ENCODE peak calls at places on chromosomes 4 and X, in seven cellular contexts. One of them, this sample, is unnamed.

GRCh38 chr4:22848332-22848731 is 155.6 kb downstream of the GBA3 start:
- DNase-seq in HFF-Myc: no peak
- DNase-seq in nephron progenitor cell: no peak
- DNase-seq in AG04450: no peak
- DNase-seq in endothelial cell: no peak
- DNase-seq in GM10248: no peak
- DNase-seq in Caco-2: no peak
- DNase-seq in this sample: no peak

GRCh38 chr4:61385302-61385701 is 185.2 kb downstream of the ADGRL3 start:
- DNase-seq in HFF-Myc: no peak
- DNase-seq in nephron progenitor cell: no peak
- DNase-seq in AG04450: no peak
- DNase-seq in endothelial cell: no peak
- DNase-seq in GM10248: no peak
- DNase-seq in Caco-2: no peak
- DNase-seq in this sample: no peak

GRCh38 chr4:3765271-3766206 is 646 bp upstream of the ADRA2C start:
- DNase-seq in HFF-Myc: no peak
- DNase-seq in nephron progenitor cell: peak
- DNase-seq in AG04450: no peak
- DNase-seq in endothelial cell: peak
- DNase-seq in GM10248: no peak
- DNase-seq in Caco-2: peak
- DNase-seq in this sample: peak

GRCh38 chrX:43679058-43679457 is 23.0 kb downstream of the MAOA start:
- DNase-seq in HFF-Myc: no peak
- DNase-seq in nephron progenitor cell: no peak
- DNase-seq in AG04450: no peak
- DNase-seq in endothelial cell: no peak
- DNase-seq in GM10248: no peak
- DNase-seq in Caco-2: no peak
- DNase-seq in this sample: no peak

GRCh38 chrX:8139713-8140112 is 31.4 kb downstream of the VCX2 start:
- DNase-seq in HFF-Myc: no peak
- DNase-seq in nephron progenitor cell: no peak
- DNase-seq in AG04450: no peak
- DNase-seq in endothelial cell: no peak
- DNase-seq in GM10248: no peak
- DNase-seq in Caco-2: no peak
- DNase-seq in this sample: no peak

GRCh38 chr4:53813991-53814390 is 222.7 kb upstream of the LNX1 start:
- DNase-seq in HFF-Myc: no peak
- DNase-seq in nephron progenitor cell: no peak
- DNase-seq in AG04450: no peak
- DNase-seq in endothelial cell: no peak
- DNase-seq in GM10248: no peak
- DNase-seq in Caco-2: no peak
- DNase-seq in this sample: no peak

GRCh38 chrX:135213200-135213844 is 38.5 kb upstream of the ETDA start:
- DNase-seq in HFF-Myc: no peak
- DNase-seq in nephron progenitor cell: no peak
- DNase-seq in AG04450: no peak
- DNase-seq in endothelial cell: no peak
- DNase-seq in GM10248: no peak
- DNase-seq in Caco-2: no peak
- DNase-seq in this sample: no peak

GRCh38 chrX:106726485-106727437 is at the start of gene RNF128:
- DNase-seq in HFF-Myc: no peak
- DNase-seq in nephron progenitor cell: peak
- DNase-seq in AG04450: no peak
- DNase-seq in endothelial cell: peak
- DNase-seq in GM10248: no peak
- DNase-seq in Caco-2: peak
- DNase-seq in this sample: no peak

GRCh38 chrX:3136161-3136961 is 95.1 kb downstream of the ARSF start:
- DNase-seq in HFF-Myc: no peak
- DNase-seq in nephron progenitor cell: no peak
- DNase-seq in AG04450: no peak
- DNase-seq in endothelial cell: no peak
- DNase-seq in GM10248: no peak
- DNase-seq in Caco-2: no peak
- DNase-seq in this sample: no peak

GRCh38 chr4:165502919-165503907 is 124.4 kb downstream of the CPE start:
- DNase-seq in HFF-Myc: no peak
- DNase-seq in nephron progenitor cell: no peak
- DNase-seq in AG04450: no peak
- DNase-seq in endothelial cell: no peak
- DNase-seq in GM10248: peak
- DNase-seq in Caco-2: peak
- DNase-seq in this sample: no peak

GRCh38 chr4:1239141-1239948 is 9.6 kb downstream of the CTBP1 start:
- DNase-seq in HFF-Myc: no peak
- DNase-seq in nephron progenitor cell: no peak
- DNase-seq in AG04450: no peak
- DNase-seq in endothelial cell: no peak
- DNase-seq in GM10248: no peak
- DNase-seq in Caco-2: no peak
- DNase-seq in this sample: no peak

GRCh38 chr4:115343171-115343570 is 229.8 kb upstream of the NDST4 start:
- DNase-seq in HFF-Myc: no peak
- DNase-seq in nephron progenitor cell: no peak
- DNase-seq in AG04450: no peak
- DNase-seq in endothelial cell: no peak
- DNase-seq in GM10248: no peak
- DNase-seq in Caco-2: no peak
- DNase-seq in this sample: no peak
- TF ChIP-seq CTCF in HFF-Myc: no peak
- TF ChIP-seq CTCF in nephron progenitor cell: no peak
- TF ChIP-seq CTCF in AG04450: no peak
- TF ChIP-seq CTCF in endothelial cell: no peak
- TF ChIP-seq CTCF in GM10248: no peak
- TF ChIP-seq CTCF in Caco-2: no peak
- TF ChIP-seq CTCF in this sample: no peak

GRCh38 chr4:76772498-76773106 is 125.3 kb downstream of the SOWAHB start:
- DNase-seq in HFF-Myc: no peak
- DNase-seq in nephron progenitor cell: no peak
- DNase-seq in AG04450: no peak
- DNase-seq in endothelial cell: no peak
- DNase-seq in GM10248: no peak
- DNase-seq in Caco-2: no peak
- DNase-seq in this sample: no peak
- TF ChIP-seq CTCF in HFF-Myc: no peak
- TF ChIP-seq CTCF in nephron progenitor cell: no peak
- TF ChIP-seq CTCF in AG04450: no peak
- TF ChIP-seq CTCF in endothelial cell: no peak
- TF ChIP-seq CTCF in GM10248: no peak
- TF ChIP-seq CTCF in Caco-2: no peak
- TF ChIP-seq CTCF in this sample: no peak

GRCh38 chr4:183362916-183363542 is 40.8 kb upstream of the CLDN24 start:
- DNase-seq in HFF-Myc: no peak
- DNase-seq in nephron progenitor cell: no peak
- DNase-seq in AG04450: no peak
- DNase-seq in endothelial cell: peak
- DNase-seq in GM10248: no peak
- DNase-seq in Caco-2: peak
- DNase-seq in this sample: no peak
- TF ChIP-seq CTCF in HFF-Myc: peak
- TF ChIP-seq CTCF in nephron progenitor cell: no peak
- TF ChIP-seq CTCF in AG04450: peak
- TF ChIP-seq CTCF in endothelial cell: no peak
- TF ChIP-seq CTCF in GM10248: no peak
- TF ChIP-seq CTCF in Caco-2: peak
- TF ChIP-seq CTCF in this sample: no peak

DNA sequence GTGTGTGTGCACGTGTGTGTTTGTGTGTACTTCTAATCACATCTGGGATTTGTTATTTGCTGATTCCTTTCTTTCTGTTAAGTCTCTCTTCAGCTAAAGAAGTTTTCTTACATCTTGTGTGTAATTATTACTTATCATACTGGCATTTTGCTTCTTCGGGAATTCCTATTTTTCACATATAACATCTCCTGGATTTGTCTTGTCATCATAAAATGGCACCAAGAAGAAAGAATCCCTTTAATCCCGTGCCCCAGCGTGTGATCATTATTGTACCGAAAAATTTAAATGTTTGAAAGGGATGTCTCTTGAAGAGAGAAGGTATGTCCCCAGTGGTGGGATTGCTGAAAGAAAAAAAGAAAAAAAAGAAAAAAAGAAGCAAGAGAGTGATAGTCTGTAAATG is 72.3 kb downstream of the ZFX start:
- DNase-seq in HFF-Myc: no peak
- DNase-seq in nephron progenitor cell: no peak
- DNase-seq in AG04450: no peak
- DNase-seq in endothelial cell: no peak
- DNase-seq in GM10248: no peak
- DNase-seq in Caco-2: no peak
- DNase-seq in this sample: no peak
- TF ChIP-seq CTCF in HFF-Myc: no peak
- TF ChIP-seq CTCF in nephron progenitor cell: no peak
- TF ChIP-seq CTCF in AG04450: no peak
- TF ChIP-seq CTCF in endothelial cell: no peak
- TF ChIP-seq CTCF in GM10248: no peak
- TF ChIP-seq CTCF in Caco-2: no peak
- TF ChIP-seq CTCF in this sample: no peak

DNA sequence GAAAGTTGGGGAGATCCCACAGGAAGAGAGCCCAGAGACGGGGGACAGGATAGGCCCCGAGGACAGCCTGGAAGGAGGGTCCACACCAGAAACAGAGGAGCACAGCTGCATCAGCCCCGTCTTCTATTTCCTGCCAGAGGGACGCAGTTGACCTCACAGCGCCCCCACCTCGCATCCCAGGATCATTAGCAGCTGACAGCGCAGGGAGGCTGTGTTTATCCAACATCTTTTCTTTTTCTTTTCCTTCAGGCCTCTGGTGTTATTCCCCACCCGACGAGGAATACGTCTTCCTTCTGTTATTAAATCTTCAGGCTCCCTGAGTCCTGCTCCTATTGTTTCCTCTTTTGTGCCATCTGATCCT is 75.4 kb downstream of the DCHS2 start:
- DNase-seq in HFF-Myc: no peak
- DNase-seq in nephron progenitor cell: peak
- DNase-seq in AG04450: no peak
- DNase-seq in endothelial cell: peak
- DNase-seq in GM10248: peak
- DNase-seq in Caco-2: no peak
- DNase-seq in this sample: peak
- TF ChIP-seq CTCF in HFF-Myc: peak
- TF ChIP-seq CTCF in nephron progenitor cell: peak
- TF ChIP-seq CTCF in AG04450: no peak
- TF ChIP-seq CTCF in endothelial cell: no peak
- TF ChIP-seq CTCF in GM10248: peak
- TF ChIP-seq CTCF in Caco-2: peak
- TF ChIP-seq CTCF in this sample: no peak

GRCh38 chr4:136680761-136681160 is 851.5 kb downstream of the PCDH18 start:
- DNase-seq in HFF-Myc: no peak
- DNase-seq in nephron progenitor cell: no peak
- DNase-seq in AG04450: no peak
- DNase-seq in endothelial cell: no peak
- DNase-seq in GM10248: no peak
- DNase-seq in Caco-2: no peak
- DNase-seq in this sample: no peak
- TF ChIP-seq CTCF in HFF-Myc: no peak
- TF ChIP-seq CTCF in nephron progenitor cell: no peak
- TF ChIP-seq CTCF in AG04450: no peak
- TF ChIP-seq CTCF in endothelial cell: no peak
- TF ChIP-seq CTCF in GM10248: no peak
- TF ChIP-seq CTCF in Caco-2: no peak
- TF ChIP-seq CTCF in this sample: no peak

GRCh38 chr4:184280591-184281071 is 63.0 kb upstream of the ENPP6 start:
- DNase-seq in HFF-Myc: no peak
- DNase-seq in nephron progenitor cell: no peak
- DNase-seq in AG04450: no peak
- DNase-seq in endothelial cell: no peak
- DNase-seq in GM10248: peak
- DNase-seq in Caco-2: no peak
- DNase-seq in this sample: no peak

GRCh38 chr4:184283659-184284335 is 66.1 kb upstream of the ENPP6 start:
- DNase-seq in HFF-Myc: no peak
- DNase-seq in nephron progenitor cell: no peak
- DNase-seq in AG04450: no peak
- DNase-seq in endothelial cell: no peak
- DNase-seq in GM10248: no peak
- DNase-seq in Caco-2: no peak
- DNase-seq in this sample: no peak

GRCh38 chr4:184282895-184283654 is 65.4 kb upstream of the ENPP6 start:
- DNase-seq in HFF-Myc: no peak
- DNase-seq in nephron progenitor cell: no peak
- DNase-seq in AG04450: no peak
- DNase-seq in endothelial cell: no peak
- DNase-seq in GM10248: peak
- DNase-seq in Caco-2: no peak
- DNase-seq in this sample: no peak

GRCh38 chr4:184281231-184282139 is 63.8 kb upstream of the ENPP6 start:
- DNase-seq in HFF-Myc: no peak
- DNase-seq in nephron progenitor cell: no peak
- DNase-seq in AG04450: no peak
- DNase-seq in endothelial cell: no peak
- DNase-seq in GM10248: peak
- DNase-seq in Caco-2: no peak
- DNase-seq in this sample: no peak

GRCh38 chr4:184282251-184282713 is 64.6 kb upstream of the ENPP6 start:
- DNase-seq in HFF-Myc: no peak
- DNase-seq in nephron progenitor cell: no peak
- DNase-seq in AG04450: no peak
- DNase-seq in endothelial cell: peak
- DNase-seq in GM10248: peak
- DNase-seq in Caco-2: no peak
- DNase-seq in this sample: no peak
- TF ChIP-seq CTCF in HFF-Myc: no peak
- TF ChIP-seq CTCF in nephron progenitor cell: no peak
- TF ChIP-seq CTCF in AG04450: no peak
- TF ChIP-seq CTCF in endothelial cell: no peak
- TF ChIP-seq CTCF in GM10248: peak
- TF ChIP-seq CTCF in Caco-2: no peak
- TF ChIP-seq CTCF in this sample: no peak

GRCh38 chrX:79270401-79270800 is 96.7 kb downstream of the ITM2A start:
- DNase-seq in HFF-Myc: no peak
- DNase-seq in nephron progenitor cell: peak
- DNase-seq in AG04450: no peak
- DNase-seq in endothelial cell: peak
- DNase-seq in GM10248: peak
- DNase-seq in Caco-2: peak
- DNase-seq in this sample: no peak
- TF ChIP-seq CTCF in HFF-Myc: no peak
- TF ChIP-seq CTCF in nephron progenitor cell: peak
- TF ChIP-seq CTCF in AG04450: no peak
- TF ChIP-seq CTCF in endothelial cell: no peak
- TF ChIP-seq CTCF in GM10248: peak
- TF ChIP-seq CTCF in Caco-2: no peak
- TF ChIP-seq CTCF in this sample: no peak

This sample was measured in mesothelial cell of epicardium.